ENCODE peak calls at places on chromosomes 13 and 19, in eight cellular contexts. X is neural progenitor cell, T is uterus, R is ovary, C is stomach, Y is right atrium auricular region, W is body of pancreas, U is IMR-90. O is an unnamed sample.

GRCh38 chr13:72666391-72666790 is 61.0 kb downstream of the MZT1 start:
- DNase-seq in X (no peak), T (no peak), R (no peak), C (no peak), Y (no peak), W (no peak), U (no peak), O (no peak)

GRCh38 chr13:50626031-50626643 is 217.4 kb downstream of the DLEU7 start:
- DNase-seq in X (no peak), T (no peak), R (no peak), C (no peak), Y (no peak), W (no peak), U (no peak), O (no peak)

GRCh38 chr13:71218960-71219359 is 648.0 kb downstream of the DACH1 start:
- DNase-seq in X (peak; percentile 68), T (no peak), R (no peak), C (no peak), Y (no peak), W (no peak), U (no peak), O (no peak)

GRCh38 chr13:32134991-32135390 is 103.4 kb downstream of the FRY start:
- DNase-seq in X (no peak), T (no peak), R (no peak), C (no peak), Y (no peak), W (no peak), U (no peak), O (no peak)

GRCh38 chr13:111177081-111177711 is 62.1 kb downstream of the ARHGEF7 start:
- DNase-seq in X (no peak), T (peak; percentile 32), R (no peak), C (peak; percentile 46), Y (peak; percentile 67), W (peak; percentile 57), U (peak; percentile 68), O (peak; percentile 65)

GRCh38 chr13:102212729-102213128 is 189.1 kb downstream of the FGF14 start:
- DNase-seq in X (peak; percentile 68), T (no peak), R (no peak), C (no peak), Y (no peak), W (no peak), U (no peak), O (no peak)

GRCh38 chr13:95918860-95919259 is 134.3 kb downstream of the UGGT2 start:
- DNase-seq in X (no peak), T (no peak), R (no peak), C (no peak), Y (no peak), W (no peak), U (no peak), O (no peak)

GRCh38 chr19:49145485-49146407 is 9.4 kb downstream of the HRC start:
- DNase-seq in X (peak; percentile 98), T (peak; percentile 67), R (peak; percentile 84), C (peak; percentile 87), Y (peak; percentile 91), W (peak; percentile 82), U (peak; percentile 71), O (peak; percentile 83)

GRCh38 chr19:4971424-4971793 is 2.5 kb downstream of the KDM4B start:
- DNase-seq in X (no peak), T (no peak), R (peak; percentile 58), C (peak; percentile 38), Y (no peak), W (peak; percentile 49), U (no peak), O (no peak)

GRCh38 chr19:39172700-39173501 is 23.9 kb upstream of the NCCRP1 start:
- DNase-seq in X (no peak), T (no peak), R (no peak), C (no peak), Y (no peak), W (no peak), U (no peak), O (no peak)

GRCh38 chr13:40813662-40814454 is 24.4 kb downstream of the SLC25A15 start:
- DNase-seq in X (peak; percentile 41), T (no peak), R (no peak), C (no peak), Y (no peak), W (peak; percentile 31), U (peak; percentile 34), O (no peak)

GRCh38 chr19:16319466-16319865 is 5.2 kb upstream of the KLF2 start:
- DNase-seq in X (no peak), T (no peak), R (no peak), C (no peak), Y (no peak), W (no peak), U (peak; percentile 49), O (no peak)

GRCh38 chr13:95497307-95497943 is 55.1 kb upstream of the CLDN10 start:
- DNase-seq in X (no peak), T (no peak), R (no peak), C (no peak), Y (no peak), W (peak; percentile 77), U (no peak), O (no peak)

GRCh38 chr13:48043789-48044503 is 6.4 kb downstream of the NUDT15 start:
- DNase-seq in X (no peak), T (no peak), R (no peak), C (no peak), Y (no peak), W (no peak), U (peak; percentile 73), O (no peak)

GRCh38 chr13:41502676-41503075 is 45.3 kb downstream of the RGCC start:
- DNase-seq in X (no peak), T (no peak), R (no peak), C (no peak), Y (no peak), W (no peak), U (no peak), O (no peak)

GRCh38 chr13:113452942-113453901 is at the start of gene ADPRHL1:
- DNase-seq in X (no peak), T (peak; percentile 11), R (no peak), C (no peak), Y (peak; percentile 74), W (no peak), U (no peak), O (peak; percentile 91)

GRCh38 chr13:42367836-42368235 is 95.9 kb downstream of the AKAP11 start:
- DNase-seq in X (no peak), T (no peak), R (no peak), C (no peak), Y (no peak), W (no peak), U (no peak), O (no peak)

GRCh38 chr13:34076319-34076718 is 258.4 kb downstream of the RFC3 start:
- DNase-seq in X (no peak), T (no peak), R (no peak), C (no peak), Y (no peak), W (no peak), U (no peak), O (no peak)

GRCh38 chr19:19113040-19113541 is 25.2 kb downstream of the TMEM161A start:
- DNase-seq in X (peak; percentile 64), T (no peak), R (no peak), C (no peak), Y (no peak), W (no peak), U (peak; percentile 74), O (no peak)

GRCh38 chr13:27954406-27954851 is 14.7 kb downstream of the CDX2 start:
- DNase-seq in X (peak; percentile 71), T (no peak), R (no peak), C (peak; percentile 49), Y (no peak), W (peak; percentile 63), U (no peak), O (no peak)

GRCh38 chr13:98452851-98453250 is 124.1 kb downstream of the STK24 start:
- DNase-seq in X (no peak), T (no peak), R (no peak), C (no peak), Y (no peak), W (no peak), U (no peak), O (no peak)

GRCh38 chr13:98456423-98456845 is 120.5 kb downstream of the STK24 start:
- DNase-seq in X (no peak), T (no peak), R (no peak), C (no peak), Y (no peak), W (peak; percentile 28), U (no peak), O (no peak)

GRCh38 chr13:98453254-98453843 is 123.6 kb downstream of the STK24 start:
- DNase-seq in X (no peak), T (no peak), R (no peak), C (no peak), Y (no peak), W (no peak), U (no peak), O (no peak)

GRCh38 chr13:98457053-98457452 is 119.9 kb downstream of the STK24 start:
- DNase-seq in X (no peak), T (no peak), R (no peak), C (no peak), Y (no peak), W (no peak), U (no peak), O (no peak)

DNA sequence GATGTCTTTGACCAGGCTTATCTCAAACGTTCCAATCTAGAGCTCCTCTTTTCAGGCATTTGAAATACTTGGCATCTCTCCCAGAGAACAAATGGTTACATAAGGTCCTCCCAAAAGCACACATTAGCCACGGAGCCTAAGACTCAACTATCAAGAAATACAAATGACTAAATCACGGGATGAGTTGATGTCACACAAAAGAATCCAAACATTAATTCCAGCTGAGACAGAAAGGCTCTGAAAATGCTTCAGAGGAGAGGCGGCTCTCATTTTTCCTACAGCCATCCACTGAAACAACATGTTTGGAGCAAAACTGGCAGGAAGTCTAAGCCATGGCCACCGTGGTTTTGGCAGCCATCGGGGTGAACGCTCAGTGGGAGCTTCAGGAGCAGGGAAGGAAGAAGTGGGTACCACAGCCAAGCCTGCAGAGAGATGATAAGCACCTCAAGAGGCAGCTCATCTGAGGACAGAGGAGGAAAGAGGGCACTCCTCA is 122.5 kb downstream of the STK24 start:
- DNase-seq in X (no peak), T (no peak), R (no peak), C (no peak), Y (no peak), W (no peak), U (peak; percentile 94), O (peak; percentile 51)
- H3K4me3 ChIP-seq in X (no peak overlapping the region), T (no peak overlapping the region), R (no peak overlapping the region), C (no peak overlapping the region), Y (no peak overlapping the region), W (no peak overlapping the region), U (no peak overlapping the region), O (no peak overlapping the region)

GRCh38 chr13:104614746-104615145 is 1548.5 kb upstream of the SLC10A2 start:
- DNase-seq in X (no peak), T (no peak), R (no peak), C (no peak), Y (no peak), W (no peak), U (no peak), O (no peak)
- TF ChIP-seq CTCF in X (no peak), T (no peak), R (no peak), C (no peak), Y (no peak), W (no peak), U (no peak), O (no peak)

GRCh38 chr19:54609356-54609791 is 15.9 kb downstream of the LILRA1 start:
- DNase-seq in X (no peak), T (no peak), R (no peak), C (peak; percentile 23), Y (no peak), W (no peak), U (no peak), O (no peak)
- H3K9me3 ChIP-seq in X (peaks cover 32% of the 10 kb centered on the region), T (no peaks in the 10 kb centered on the region), R (no peaks in the 10 kb centered on the region), C (peaks cover 16% of the 10 kb centered on the region), Y (peaks cover 17% of the 10 kb centered on the region), W (no peaks in the 10 kb centered on the region), U (peaks cover 30% of the 10 kb centered on the region), O (no peaks in the 10 kb centered on the region)

GRCh38 chr19:42396542-42397314 is 6.6 kb upstream of the CNFN start:
- DNase-seq in X (peak; percentile 98), T (peak; percentile 99), R (peak; percentile 100), C (peak; percentile 99), Y (peak; percentile 99), W (peak; percentile 98), U (peak; percentile 99), O (peak; percentile 98)
- H3K4me3 ChIP-seq in X (peak overlapping the region; percentile 74), T (peak overlapping the region; percentile 53), R (peak overlapping the region; percentile 41), C (peak overlapping the region; percentile 53), Y (peak overlapping the region; percentile 48), W (peak overlapping the region; percentile 28), U (peak overlapping the region; percentile 63), O (peak overlapping the region; percentile 77)